ENCODE peak calls at places on chromosome 9, in four cellular contexts. One of them, this sample, is unnamed.

GRCh38 chr9:1869843-1870242 is 145.3 kb upstream of the SMARCA2 start:
- DNase-seq in neural progenitor cell: peak; percentile 64
- DNase-seq in GM23248: peak; percentile 18
- DNase-seq in OCI-LY7: peak; percentile 22
- DNase-seq in this sample: no peak

GRCh38 chr9:1231998-1232919 is 182.1 kb downstream of the DMRT2 start:
- DNase-seq in neural progenitor cell: no peak
- DNase-seq in GM23248: peak; percentile 93
- DNase-seq in OCI-LY7: no peak
- DNase-seq in this sample: peak; percentile 18

GRCh38 chr9:131366745-131367401 is 27.0 kb upstream of the PRRC2B start:
- DNase-seq in neural progenitor cell: peak; percentile 84
- DNase-seq in GM23248: peak; percentile 55
- DNase-seq in OCI-LY7: peak; percentile 68
- DNase-seq in this sample: peak; percentile 80

GRCh38 chr9:93387791-93388190 is 63.7 kb upstream of the FAM120A start:
- DNase-seq in neural progenitor cell: no peak
- DNase-seq in GM23248: no peak
- DNase-seq in OCI-LY7: no peak
- DNase-seq in this sample: no peak

GRCh38 chr9:130147910-130148309 is 24.3 kb upstream of the NCS1 start:
- DNase-seq in neural progenitor cell: no peak
- DNase-seq in GM23248: no peak
- DNase-seq in OCI-LY7: no peak
- DNase-seq in this sample: no peak

GRCh38 chr9:88678008-88678407 is 143.0 kb downstream of the NXNL2 start:
- DNase-seq in neural progenitor cell: no peak
- DNase-seq in GM23248: no peak
- DNase-seq in OCI-LY7: no peak
- DNase-seq in this sample: no peak

GRCh38 chr9:117616436-117616835 is 87.8 kb upstream of the TLR4 start:
- DNase-seq in neural progenitor cell: no peak
- DNase-seq in GM23248: no peak
- DNase-seq in OCI-LY7: no peak
- DNase-seq in this sample: no peak

GRCh38 chr9:118918180-118918579 is 451.1 kb downstream of the BRINP1 start:
- DNase-seq in neural progenitor cell: no peak
- DNase-seq in GM23248: no peak
- DNase-seq in OCI-LY7: no peak
- DNase-seq in this sample: no peak

GRCh38 chr9:128615571-128615970 is 41.1 kb downstream of the DYNC2I2 start:
- DNase-seq in neural progenitor cell: no peak
- DNase-seq in GM23248: no peak
- DNase-seq in OCI-LY7: no peak
- DNase-seq in this sample: no peak

GRCh38 chr9:93187047-93187446 is 3.1 kb downstream of the WNK2 start:
- DNase-seq in neural progenitor cell: no peak
- DNase-seq in GM23248: no peak
- DNase-seq in OCI-LY7: no peak
- DNase-seq in this sample: no peak

GRCh38 chr9:122197334-122197872 is 31.4 kb downstream of the LHX6 start:
- DNase-seq in neural progenitor cell: no peak
- DNase-seq in GM23248: no peak
- DNase-seq in OCI-LY7: no peak
- DNase-seq in this sample: no peak

GRCh38 chr9:126261584-126262356 is 64.9 kb upstream of the MVB12B start:
- DNase-seq in neural progenitor cell: no peak
- DNase-seq in GM23248: no peak
- DNase-seq in OCI-LY7: no peak
- DNase-seq in this sample: no peak

GRCh38 chr9:136532799-136533774 is 12.8 kb downstream of the NOTCH1 start:
- DNase-seq in neural progenitor cell: no peak
- DNase-seq in GM23248: no peak
- DNase-seq in OCI-LY7: no peak
- DNase-seq in this sample: no peak

GRCh38 chr9:92718086-92719001 is 46.3 kb downstream of the BICD2 start:
- DNase-seq in neural progenitor cell: no peak
- DNase-seq in GM23248: no peak
- DNase-seq in OCI-LY7: peak; percentile 57
- DNase-seq in this sample: no peak

GRCh38 chr9:22002038-22002437 is 7.1 kb downstream of the CDKN2B start:
- DNase-seq in neural progenitor cell: no peak
- DNase-seq in GM23248: no peak
- DNase-seq in OCI-LY7: no peak
- DNase-seq in this sample: no peak

GRCh38 chr9:38389313-38389712 is 3.2 kb upstream of the ALDH1B1 start:
- DNase-seq in neural progenitor cell: no peak
- DNase-seq in GM23248: peak; percentile 34
- DNase-seq in OCI-LY7: no peak
- DNase-seq in this sample: peak; percentile 64

GRCh38 chr9:91503650-91504007 is 80.0 kb upstream of the NFIL3 start:
- DNase-seq in neural progenitor cell: no peak
- DNase-seq in GM23248: peak; percentile 40
- DNase-seq in OCI-LY7: no peak
- DNase-seq in this sample: no peak

GRCh38 chr9:129040113-129040643 is 3.8 kb downstream of the MIGA2 start:
- DNase-seq in neural progenitor cell: no peak
- DNase-seq in GM23248: no peak
- DNase-seq in OCI-LY7: no peak
- DNase-seq in this sample: no peak

GRCh38 chr9:14627513-14627912 is 65.7 kb downstream of the ZDHHC21 start:
- DNase-seq in neural progenitor cell: no peak
- DNase-seq in GM23248: no peak
- DNase-seq in OCI-LY7: no peak
- DNase-seq in this sample: no peak

GRCh38 chr9:79630521-79631403 is 59.0 kb downstream of the TLE4 start:
- DNase-seq in neural progenitor cell: no peak
- DNase-seq in GM23248: no peak
- DNase-seq in OCI-LY7: no peak
- DNase-seq in this sample: no peak

GRCh38 chr9:125343518-125344284 is 82.1 kb downstream of the GAPVD1 start:
- DNase-seq in neural progenitor cell: peak; percentile 89
- DNase-seq in GM23248: peak; percentile 61
- DNase-seq in OCI-LY7: no peak
- DNase-seq in this sample: peak; percentile 63

GRCh38 chr9:86557063-86557766 is 203.0 kb upstream of the TUT7 start:
- DNase-seq in neural progenitor cell: peak; percentile 8
- DNase-seq in GM23248: peak; percentile 96
- DNase-seq in OCI-LY7: no peak
- DNase-seq in this sample: peak; percentile 56

GRCh38 chr9:86141843-86142242 is 42.5 kb upstream of the GOLM1 start:
- DNase-seq in neural progenitor cell: no peak
- DNase-seq in GM23248: no peak
- DNase-seq in OCI-LY7: no peak
- DNase-seq in this sample: no peak

DNA sequence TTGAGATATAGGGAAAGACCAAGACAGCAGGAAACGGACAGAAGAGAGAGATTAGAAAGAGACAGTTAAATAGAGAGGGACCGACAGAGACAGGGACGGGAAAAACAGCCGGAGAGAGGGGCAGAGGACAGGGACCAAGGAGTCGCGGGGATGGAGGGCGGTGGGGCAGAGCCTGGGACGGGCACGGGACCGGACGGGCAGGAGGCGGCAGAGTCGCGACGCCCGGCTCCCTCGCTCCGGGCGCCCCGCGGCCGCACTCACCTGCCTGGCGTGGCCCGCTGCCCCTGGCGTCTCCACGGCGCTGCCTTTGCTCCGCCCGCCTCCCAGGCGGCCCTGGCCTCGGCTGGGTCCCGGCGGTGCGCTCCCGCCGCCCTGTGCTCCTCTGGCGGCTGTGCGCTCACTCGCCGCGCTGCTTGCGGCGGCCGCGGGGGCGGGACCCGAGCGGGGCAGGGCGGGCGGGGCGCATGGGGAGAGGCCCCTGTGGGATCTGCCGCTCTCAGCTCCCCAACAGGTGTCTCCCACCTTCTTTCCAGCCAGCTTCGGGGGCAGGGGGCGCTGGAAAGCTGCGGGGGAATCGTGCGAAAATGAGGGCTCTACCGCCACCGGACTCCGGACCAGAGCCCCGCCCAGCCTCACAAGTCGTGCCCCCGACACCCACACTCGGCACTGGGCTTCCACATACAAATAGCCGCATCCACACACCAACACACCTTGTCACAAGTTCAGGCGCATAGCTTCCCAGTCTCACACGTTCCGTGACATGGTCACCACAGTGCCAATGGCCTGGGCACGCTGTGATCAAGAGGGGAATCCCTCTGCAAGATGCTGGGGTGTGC is at the start of gene ARID3C:
- DNase-seq in neural progenitor cell: peak; percentile 80
- DNase-seq in GM23248: peak; percentile 72
- DNase-seq in OCI-LY7: no peak
- DNase-seq in this sample: no peak
- H3K4me2 ChIP-seq in neural progenitor cell: peak within 1 kb of the TSS; percentile 97
- H3K4me2 ChIP-seq in GM23248: peak within 1 kb of the TSS; percentile 30
- H3K4me2 ChIP-seq in OCI-LY7: no peak within 1 kb of the TSS
- H3K4me2 ChIP-seq in this sample: peak within 1 kb of the TSS; percentile 80

DNA sequence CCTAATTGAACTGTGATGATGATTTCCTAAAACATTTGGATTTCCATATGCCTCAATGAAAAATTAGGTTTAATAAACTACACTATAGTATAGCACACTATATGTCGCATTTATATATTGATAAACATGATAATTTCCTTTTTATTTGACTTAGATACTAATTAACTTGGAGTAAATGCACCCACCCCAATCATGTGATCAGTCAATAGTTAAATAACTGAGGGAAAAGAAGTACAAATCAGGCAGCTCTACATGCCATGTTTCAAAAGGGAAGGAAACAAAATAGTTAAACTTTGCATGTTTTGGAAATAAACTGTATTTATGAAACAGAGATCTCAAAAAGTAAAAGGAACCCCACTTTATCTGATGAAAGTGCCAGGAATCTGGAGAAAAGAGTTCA is 18.0 kb upstream of the GNE start:
- DNase-seq in neural progenitor cell: no peak
- DNase-seq in GM23248: no peak
- DNase-seq in OCI-LY7: no peak
- DNase-seq in this sample: no peak
- H3K4me2 ChIP-seq in neural progenitor cell: no peak overlapping the region
- H3K4me2 ChIP-seq in GM23248: peak overlapping the region; percentile 88
- H3K4me2 ChIP-seq in OCI-LY7: no peak overlapping the region
- H3K4me2 ChIP-seq in this sample: peak overlapping the region; percentile 84

GRCh38 chr9:33161589-33162132 is 5.5 kb downstream of the B4GALT1 start:
- DNase-seq in neural progenitor cell: no peak
- DNase-seq in GM23248: peak; percentile 42
- DNase-seq in OCI-LY7: no peak
- DNase-seq in this sample: no peak

GRCh38 chr9:33161011-33161588 is 6.0 kb downstream of the B4GALT1 start:
- DNase-seq in neural progenitor cell: peak; percentile 19
- DNase-seq in GM23248: peak; percentile 96
- DNase-seq in OCI-LY7: no peak
- DNase-seq in this sample: peak; percentile 99

GRCh38 chr9:33163433-33164137 is 3.6 kb downstream of the B4GALT1 start:
- DNase-seq in neural progenitor cell: no peak
- DNase-seq in GM23248: peak; percentile 7
- DNase-seq in OCI-LY7: no peak
- DNase-seq in this sample: no peak

GRCh38 chr9:33164138-33164809 is 2.9 kb downstream of the B4GALT1 start:
- DNase-seq in neural progenitor cell: no peak
- DNase-seq in GM23248: peak; percentile 53
- DNase-seq in OCI-LY7: peak; percentile 40
- DNase-seq in this sample: no peak

GRCh38 chr9:33162721-33163311 is 4.3 kb downstream of the B4GALT1 start:
- DNase-seq in neural progenitor cell: no peak
- DNase-seq in GM23248: peak; percentile 93
- DNase-seq in OCI-LY7: no peak
- DNase-seq in this sample: peak; percentile 54
- H3K4me2 ChIP-seq in neural progenitor cell: no peak overlapping the region
- H3K4me2 ChIP-seq in GM23248: peak overlapping the region; percentile 99
- H3K4me2 ChIP-seq in OCI-LY7: peak overlapping the region; percentile 97
- H3K4me2 ChIP-seq in this sample: peak overlapping the region; percentile 94

GRCh38 chr9:77980622-77981021 is 51.0 kb downstream of the GNAQ start:
- DNase-seq in neural progenitor cell: no peak
- DNase-seq in GM23248: peak; percentile 77
- DNase-seq in OCI-LY7: no peak
- DNase-seq in this sample: peak; percentile 50

GRCh38 chr9:77981907-77982306 is 49.7 kb downstream of the GNAQ start:
- DNase-seq in neural progenitor cell: no peak
- DNase-seq in GM23248: no peak
- DNase-seq in OCI-LY7: no peak
- DNase-seq in this sample: no peak

GRCh38 chr9:77982985-77983662 is 48.5 kb downstream of the GNAQ start:
- DNase-seq in neural progenitor cell: no peak
- DNase-seq in GM23248: no peak
- DNase-seq in OCI-LY7: no peak
- DNase-seq in this sample: no peak

GRCh38 chr9:77978086-77978781 is 53.4 kb downstream of the GNAQ start:
- DNase-seq in neural progenitor cell: no peak
- DNase-seq in GM23248: no peak
- DNase-seq in OCI-LY7: no peak
- DNase-seq in this sample: no peak

GRCh38 chr9:77981332-77981731 is 50.3 kb downstream of the GNAQ start:
- DNase-seq in neural progenitor cell: peak; percentile 41
- DNase-seq in GM23248: peak; percentile 73
- DNase-seq in OCI-LY7: no peak
- DNase-seq in this sample: peak; percentile 53
- H3K4me2 ChIP-seq in neural progenitor cell: no peak overlapping the region
- H3K4me2 ChIP-seq in GM23248: peak overlapping the region; percentile 80
- H3K4me2 ChIP-seq in OCI-LY7: no peak overlapping the region
- H3K4me2 ChIP-seq in this sample: peak overlapping the region; percentile 27

GRCh38 chr9:23621924-23622323 is 204.1 kb downstream of the ELAVL2 start:
- DNase-seq in neural progenitor cell: no peak
- DNase-seq in GM23248: no peak
- DNase-seq in OCI-LY7: no peak
- DNase-seq in this sample: no peak

GRCh38 chr9:23615569-23615968 is 210.5 kb downstream of the ELAVL2 start:
- DNase-seq in neural progenitor cell: no peak
- DNase-seq in GM23248: no peak
- DNase-seq in OCI-LY7: no peak
- DNase-seq in this sample: no peak

GRCh38 chr9:23622396-23622795 is 203.6 kb downstream of the ELAVL2 start:
- DNase-seq in neural progenitor cell: no peak
- DNase-seq in GM23248: no peak
- DNase-seq in OCI-LY7: no peak
- DNase-seq in this sample: no peak

GRCh38 chr9:23621166-23621565 is 204.9 kb downstream of the ELAVL2 start:
- DNase-seq in neural progenitor cell: no peak
- DNase-seq in GM23248: no peak
- DNase-seq in OCI-LY7: no peak
- DNase-seq in this sample: peak; percentile 73
- H3K4me2 ChIP-seq in neural progenitor cell: no peak overlapping the region
- H3K4me2 ChIP-seq in GM23248: no peak overlapping the region
- H3K4me2 ChIP-seq in OCI-LY7: no peak overlapping the region
- H3K4me2 ChIP-seq in this sample: peak overlapping the region; percentile 64

DNA sequence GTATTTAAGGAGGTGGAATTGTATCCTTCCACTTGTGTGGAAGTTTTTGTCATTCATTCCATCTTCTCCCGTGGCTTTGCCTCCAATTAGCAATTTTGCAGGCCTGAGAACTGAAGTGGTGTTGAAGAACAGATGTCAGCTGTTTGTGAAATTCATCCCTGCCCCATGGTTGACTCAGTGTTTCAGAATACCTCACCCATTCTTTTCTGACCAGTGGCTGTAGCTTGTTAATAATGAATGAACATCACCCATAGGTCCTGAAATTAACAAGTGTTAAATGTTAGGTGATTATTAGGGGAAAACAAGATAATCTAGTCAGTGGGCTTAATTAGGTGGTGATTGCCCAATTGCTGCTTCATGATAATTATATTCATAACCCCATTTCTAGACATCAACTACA is 11.7 kb downstream of the ZNF462 start:
- DNase-seq in neural progenitor cell: no peak
- DNase-seq in GM23248: no peak
- DNase-seq in OCI-LY7: no peak
- DNase-seq in this sample: no peak
- H3K4me2 ChIP-seq in neural progenitor cell: no peak overlapping the region
- H3K4me2 ChIP-seq in GM23248: no peak overlapping the region
- H3K4me2 ChIP-seq in OCI-LY7: no peak overlapping the region
- H3K4me2 ChIP-seq in this sample: no peak overlapping the region